ENCODE peak calls at places on chromosomes 7 and 10, in six cellular contexts. L is GM23248, X is A673, N is aorta, A is cardiac muscle cell, R is spleen. M is an unnamed sample.
A peak's percentile ranks its signal among the peaks of the same experiment; 100 is the strongest.

GRCh38 chr7:8271960-8272359 is 10.0 kb upstream of the ICA1 start:
- DNase-seq in L (no peak), X (no peak), N (no peak), A (no peak), R (no peak), M (no peak)

GRCh38 chr10:47334627-47335026 is 12.4 kb downstream of the GDF2 start:
- DNase-seq in L (no peak), X (no peak), N (peak; percentile 22), A (no peak), R (peak; percentile 57), M (no peak)

GRCh38 chr10:89867964-89868363 is 166.6 kb downstream of the KIF20B start:
- DNase-seq in L (no peak), X (peak; percentile 7), N (no peak), A (peak; percentile 45), R (no peak), M (no peak)

GRCh38 chr7:156029460-156030007 is 217.3 kb upstream of the SHH start:
- DNase-seq in L (no peak), X (no peak), N (no peak), A (no peak), R (no peak), M (no peak)

GRCh38 chr7:97859606-97860204 is 12.5 kb downstream of the ASNS start:
- DNase-seq in L (peak; percentile 40), X (no peak), N (no peak), A (no peak), R (no peak), M (no peak)

GRCh38 chr10:50917486-50917885 is 32.1 kb upstream of the A1CF start:
- DNase-seq in L (peak; percentile 86), X (no peak), N (no peak), A (peak; percentile 69), R (no peak), M (no peak)

GRCh38 chr10:30747633-30748032 is 118.1 kb upstream of the LYZL2 start:
- DNase-seq in L (peak; percentile 86), X (no peak), N (no peak), A (peak; percentile 22), R (no peak), M (no peak)

GRCh38 chr7:7913506-7913905 is 55.1 kb upstream of the GLCCI1 start:
- DNase-seq in L (no peak), X (no peak), N (no peak), A (no peak), R (no peak), M (no peak)

GRCh38 chr7:121084748-121085336 is 96.3 kb downstream of the CPED1 start:
- DNase-seq in L (peak; percentile 91), X (no peak), N (no peak), A (peak; percentile 88), R (no peak), M (no peak)

GRCh38 chr10:118497227-118497626 is 98.2 kb downstream of the PRLHR start:
- DNase-seq in L (no peak), X (no peak), N (no peak), A (no peak), R (no peak), M (no peak)

GRCh38 chr10:128928231-128928836 is 538.7 kb upstream of the MGMT start:
- DNase-seq in L (no peak), X (no peak), N (no peak), A (no peak), R (no peak), M (no peak)

GRCh38 chr10:104642001-104642270 is 846 bp downstream of the SORCS3 start:
- DNase-seq in L (no peak), X (no peak), N (no peak), A (no peak), R (no peak), M (no peak)
- H3K4me3 ChIP-seq in L (no peak overlapping the region), X (no peak overlapping the region), N (no peak overlapping the region), A (peak overlapping the region; percentile 91), R (no peak overlapping the region), M (no peak overlapping the region)

GRCh38 chr10:110498982-110499795 is 1.5 kb downstream of the DUSP5 start:
- DNase-seq in L (peak; percentile 78), X (peak; percentile 95), N (peak; percentile 76), A (peak; percentile 44), R (peak; percentile 78), M (peak; percentile 79)

GRCh38 chr10:110497438-110498086 is at the start of gene DUSP5:
- DNase-seq in L (peak; percentile 99), X (peak; percentile 98), N (peak; percentile 97), A (peak; percentile 97), R (peak; percentile 98), M (peak; percentile 96)

GRCh38 chr10:110496553-110497437 is 912 bp upstream of the DUSP5 start:
- DNase-seq in L (peak; percentile 90), X (no peak), N (no peak), A (no peak), R (peak; percentile 74), M (no peak)

GRCh38 chr10:110499796-110500514 is 2.2 kb downstream of the DUSP5 start:
- DNase-seq in L (peak; percentile 51), X (no peak), N (no peak), A (no peak), R (no peak), M (no peak)

DNA sequence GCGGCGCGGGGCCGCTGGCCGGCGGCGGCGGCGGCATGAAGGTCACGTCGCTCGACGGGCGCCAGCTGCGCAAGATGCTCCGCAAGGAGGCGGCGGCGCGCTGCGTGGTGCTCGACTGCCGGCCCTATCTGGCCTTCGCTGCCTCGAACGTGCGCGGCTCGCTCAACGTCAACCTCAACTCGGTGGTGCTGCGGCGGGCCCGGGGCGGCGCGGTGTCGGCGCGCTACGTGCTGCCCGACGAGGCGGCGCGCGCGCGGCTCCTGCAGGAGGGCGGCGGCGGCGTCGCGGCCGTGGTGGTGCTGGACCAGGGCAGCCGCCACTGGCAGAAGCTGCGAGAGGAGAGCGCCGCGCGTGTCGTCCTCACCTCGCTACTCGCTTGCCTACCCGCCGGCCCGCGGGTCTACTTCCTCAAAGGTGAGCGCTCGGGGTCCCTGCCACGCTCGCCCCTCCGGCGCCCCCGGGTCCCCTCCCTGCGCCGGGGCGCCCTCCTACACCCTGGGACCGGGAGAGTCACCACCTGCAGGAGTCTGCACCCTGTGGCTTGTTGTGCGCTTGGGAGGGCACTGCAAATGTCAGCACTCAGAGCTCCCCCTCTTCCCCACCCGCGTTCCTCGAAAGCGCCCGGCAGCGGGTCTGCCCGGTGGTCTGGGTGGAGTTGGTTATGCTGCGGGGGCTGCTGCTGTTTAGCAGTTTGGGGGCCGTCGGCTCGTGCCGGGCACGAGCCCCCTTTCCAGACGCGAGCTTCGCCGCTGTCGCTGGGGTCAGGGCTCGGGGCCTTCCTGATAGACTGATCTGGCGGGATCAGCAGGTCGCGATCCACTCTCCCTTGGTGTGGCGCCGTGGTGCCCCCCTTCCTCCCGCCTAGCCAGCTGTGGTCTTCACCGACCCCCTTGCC is 627 bp downstream of the DUSP5 start:
- DNase-seq in L (peak; percentile 87), X (peak; percentile 75), N (peak; percentile 88), A (peak; percentile 73), R (peak; percentile 93), M (peak; percentile 58)
- H3K27ac ChIP-seq in L (peak overlapping the region; percentile 95), X (peak overlapping the region; percentile 89), N (peak overlapping the region; percentile 58), A (peak overlapping the region; percentile 91), R (peak overlapping the region; percentile 90), M (peak overlapping the region; percentile 93)

GRCh38 chr10:133267293-133267692 is 9.4 kb downstream of the ADAM8 start:
- DNase-seq in L (no peak), X (no peak), N (no peak), A (no peak), R (no peak), M (no peak)
- H3K36me3 ChIP-seq in L (no peaks in the 10 kb centered on the region), X (no peaks in the 10 kb centered on the region), N (no peaks in the 10 kb centered on the region), A (no peaks in the 10 kb centered on the region), R (peaks cover 32% of the 10 kb centered on the region), M (no peaks in the 10 kb centered on the region)

GRCh38 chr7:82805527-82805960 is 357.1 kb downstream of the PCLO start:
- DNase-seq in L (peak; percentile 91), X (peak; percentile 95), N (no peak), A (peak; percentile 89), R (no peak), M (no peak)
- H3K4me3 ChIP-seq in L (peak overlapping the region; percentile 61), X (peak overlapping the region; percentile 28), N (no peak overlapping the region), A (no peak overlapping the region), R (no peak overlapping the region), M (no peak overlapping the region)

DNA sequence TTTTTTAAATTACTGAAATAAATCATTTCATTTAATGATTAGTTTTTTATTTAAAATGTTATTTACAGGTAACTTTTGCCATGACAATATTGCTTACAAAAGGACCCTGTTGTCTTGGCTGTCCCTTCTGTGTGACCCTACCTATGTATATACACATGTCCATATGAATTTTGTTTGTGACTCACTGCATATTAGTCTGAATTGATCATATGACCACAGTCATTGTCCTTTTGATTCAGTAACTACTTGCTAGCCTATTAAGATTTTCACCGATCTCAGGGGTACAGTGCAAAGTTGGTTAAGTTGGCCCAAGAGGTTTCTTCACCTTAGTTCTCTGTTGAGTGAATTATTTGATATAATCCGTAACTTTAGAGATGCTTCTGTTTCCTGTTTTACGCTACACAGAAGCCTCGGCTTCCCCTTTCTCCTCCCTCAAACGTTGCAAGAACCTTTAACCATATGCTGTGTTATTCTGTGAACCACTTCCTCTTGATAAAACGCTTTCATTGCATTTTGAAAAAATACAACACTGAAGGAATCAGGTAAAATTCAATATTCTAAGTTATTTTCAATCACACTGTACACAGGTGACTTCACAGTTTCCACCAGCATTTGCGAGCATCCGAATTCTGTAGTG is 43.9 kb downstream of the APBB1IP start:
- DNase-seq in L (no peak), X (no peak), N (no peak), A (no peak), R (no peak), M (no peak)
- H3K27ac ChIP-seq in L (no peak overlapping the region), X (no peak overlapping the region), N (no peak overlapping the region), A (no peak overlapping the region), R (peak overlapping the region; percentile 86), M (no peak overlapping the region)

GRCh38 chr10:15136960-15137359 is 31.5 kb downstream of the NMT2 start:
- DNase-seq in L (no peak), X (no peak), N (no peak), A (peak; percentile 50), R (no peak), M (no peak)
- H3K36me3 ChIP-seq in L (peaks cover 40% of the 10 kb centered on the region), X (no peaks in the 10 kb centered on the region), N (peaks cover 7% of the 10 kb centered on the region), A (peaks cover 24% of the 10 kb centered on the region), R (peaks cover 22% of the 10 kb centered on the region), M (no peaks in the 10 kb centered on the region)

DNA sequence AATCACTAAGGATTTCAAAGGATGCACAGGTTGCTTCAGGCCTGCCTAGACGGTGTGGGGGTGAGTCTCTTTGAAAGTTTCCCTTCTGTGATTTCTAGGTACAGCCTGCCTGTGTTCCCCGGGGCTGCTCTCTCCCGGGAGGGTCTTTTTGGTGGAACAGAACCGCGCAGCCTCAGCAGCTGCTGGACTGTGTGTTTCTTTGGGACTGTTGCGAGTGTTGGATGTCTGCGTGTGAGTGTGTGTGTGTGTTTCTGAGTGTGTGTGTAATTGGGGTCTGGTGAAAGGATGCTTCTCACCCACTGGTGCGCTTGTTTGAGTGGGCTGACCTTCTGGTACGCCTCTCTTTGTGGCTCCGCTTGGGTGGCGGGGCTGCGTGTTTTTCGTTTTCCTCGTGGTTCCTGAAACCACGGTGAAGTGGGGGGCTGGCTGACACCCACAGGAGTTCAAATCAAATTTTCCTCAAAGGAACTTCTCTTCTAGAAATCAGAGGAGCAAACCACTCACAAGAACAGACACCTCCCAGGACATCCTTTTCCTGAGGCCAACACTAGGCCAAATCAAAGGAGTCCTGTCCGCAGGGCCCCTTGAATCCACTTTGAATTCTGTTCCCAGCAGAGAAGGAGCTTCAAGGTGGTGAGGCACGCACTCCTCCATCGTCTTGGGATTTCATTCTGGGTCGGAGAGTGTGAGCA is 30.1 kb upstream of the ZNF273 start:
- DNase-seq in L (no peak), X (no peak), N (no peak), A (no peak), R (no peak), M (no peak)
- H3K4me3 ChIP-seq in L (no peak overlapping the region), X (no peak overlapping the region), N (no peak overlapping the region), A (no peak overlapping the region), R (no peak overlapping the region), M (no peak overlapping the region)

GRCh38 chr7:116441534-116441933 is 58.0 kb upstream of the CAV2 start:
- DNase-seq in L (peak; percentile 70), X (peak; percentile 82), N (no peak), A (peak; percentile 63), R (no peak), M (no peak)
- H3K27ac ChIP-seq in L (peak overlapping the region; percentile 80), X (peak overlapping the region; percentile 80), N (no peak overlapping the region), A (no peak overlapping the region), R (no peak overlapping the region), M (no peak overlapping the region)

M was measured in MM.1S.